ENCODE peak calls at places on chromosomes 2 and 18, in six cellular contexts. Z is GM12878, V is H1, D is K562, B is GM12891, H is HepG2. L is an unnamed sample.

GRCh38 chr2:24382363-24383021 is 22.2 kb upstream of the ITSN2 start:
- DNase-seq in H (no peak), D (peak), V (peak), Z (no peak), B (peak), L (peak)

GRCh38 chr2:122988395-122989221 is 1036.5 kb upstream of the CNTNAP5 start:
- DNase-seq in H (no peak), D (no peak), V (no peak), Z (no peak), B (no peak), L (no peak)

GRCh38 chr2:205024822-205025518 is 479.7 kb downstream of the PARD3B start:
- DNase-seq in H (peak), B (no peak), D (peak), Z (no peak), V (no peak), L (no peak)

GRCh38 chr2:142180820-142181533 is 50.2 kb upstream of the LRP1B start:
- DNase-seq in D (no peak), Z (no peak), V (peak), B (no peak), H (peak), L (no peak)

GRCh38 chr18:22286576-22286975 is 117.2 kb downstream of the GATA6 start:
- DNase-seq in B (no peak), V (no peak), Z (no peak), H (no peak), D (no peak), L (no peak)

GRCh38 chr2:241666627-241667400 is 19.8 kb downstream of the DTYMK start:
- DNase-seq in D (no peak), Z (no peak), B (no peak), V (no peak), H (no peak), L (no peak)

GRCh38 chr18:52348209-52348608 is 8.2 kb downstream of the DCC start:
- DNase-seq in D (peak), V (peak), B (no peak), Z (no peak), H (peak), L (no peak)

GRCh38 chr18:56468379-56468778 is 170.0 kb downstream of the TXNL1 start:
- DNase-seq in D (no peak), V (no peak), B (no peak), H (no peak), Z (no peak), L (no peak)

GRCh38 chr2:50097118-50097517 is 934.8 kb downstream of the NRXN1 start:
- DNase-seq in V (no peak), B (no peak), Z (no peak), H (no peak), D (no peak), L (no peak)

GRCh38 chr2:98588880-98589425 is 19.4 kb downstream of the COA5 start:
- DNase-seq in B (no peak), H (no peak), Z (no peak), D (no peak), V (no peak), L (no peak)

GRCh38 chr2:54348672-54349071 is 92.6 kb upstream of the TSPYL6 start:
- DNase-seq in V (no peak), B (no peak), H (peak), D (no peak), Z (no peak), L (no peak)

GRCh38 chr2:128363991-128364390 is 45.3 kb upstream of the HS6ST1 start:
- DNase-seq in H (no peak), Z (no peak), D (no peak), V (no peak), B (no peak), L (no peak)

GRCh38 chr2:12213222-12213621 is 466.8 kb downstream of the LPIN1 start:
- DNase-seq in Z (no peak), D (no peak), V (no peak), B (no peak), H (no peak), L (no peak)

GRCh38 chr2:608711-609110 is 68.5 kb downstream of the TMEM18 start:
- DNase-seq in D (no peak), B (no peak), V (peak), Z (no peak), H (no peak), L (no peak)

GRCh38 chr2:10477443-10478297 is 29.5 kb upstream of the ODC1 start:
- DNase-seq in V (no peak), D (no peak), Z (no peak), B (no peak), H (no peak), L (no peak)

GRCh38 chr2:10476723-10477442 is 28.8 kb upstream of the ODC1 start:
- DNase-seq in H (no peak), V (no peak), D (no peak), Z (no peak), B (no peak), L (no peak)

GRCh38 chr2:10478298-10478625 is 30.1 kb upstream of the ODC1 start:
- DNase-seq in D (no peak), Z (no peak), V (no peak), B (no peak), H (no peak), L (no peak)

GRCh38 chr2:10475221-10475722 is 27.1 kb upstream of the ODC1 start:
- DNase-seq in D (no peak), Z (no peak), V (no peak), H (no peak), B (no peak), L (no peak)

GRCh38 chr2:10475811-10476660 is 27.9 kb upstream of the ODC1 start:
- DNase-seq in Z (no peak), B (no peak), D (no peak), V (no peak), H (no peak), L (no peak)
- TF ChIP-seq TAF1 in Z (no peak), B (no peak), D (no peak), V (no peak), H (no peak), L (no peak)

GRCh38 chr18:63681449-63682381 is 20.0 kb upstream of the SERPINB3 start:
- DNase-seq in H (peak), B (no peak), Z (no peak), D (no peak), V (no peak), L (no peak)

GRCh38 chr18:63676927-63677326 is 15.2 kb upstream of the SERPINB3 start:
- DNase-seq in B (no peak), Z (no peak), D (no peak), H (no peak), V (no peak), L (no peak)

GRCh38 chr18:63683152-63683551 is 19.6 kb upstream of the SERPINB11 start:
- DNase-seq in Z (no peak), D (no peak), H (no peak), B (no peak), V (no peak), L (no peak)

GRCh38 chr18:63677490-63678225 is 16.0 kb upstream of the SERPINB3 start:
- DNase-seq in D (no peak), B (no peak), V (no peak), Z (no peak), H (no peak), L (no peak)

GRCh38 chr18:63679820-63680606 is 18.3 kb upstream of the SERPINB3 start:
- DNase-seq in H (no peak), D (no peak), V (no peak), B (no peak), Z (no peak), L (no peak)
- TF ChIP-seq POLR2A in H (no peak), D (no peak), V (no peak), B (no peak), Z (no peak), L (no peak)

GRCh38 chr18:44681611-44682010 is 923 bp downstream of the SETBP1 start:
- DNase-seq in V (no peak), H (no peak), B (no peak), Z (no peak), D (no peak), L (no peak)

GRCh38 chr18:44682181-44682870 is 1.6 kb downstream of the SETBP1 start:
- DNase-seq in Z (no peak), D (no peak), H (no peak), B (no peak), V (peak), L (no peak)

GRCh38 chr18:44685296-44685695 is 4.6 kb downstream of the SETBP1 start:
- DNase-seq in H (no peak), V (no peak), Z (no peak), D (no peak), B (no peak), L (no peak)

GRCh38 chr18:44682871-44683221 is 2.2 kb downstream of the SETBP1 start:
- DNase-seq in D (no peak), B (no peak), H (no peak), Z (no peak), V (peak), L (no peak)

DNA sequence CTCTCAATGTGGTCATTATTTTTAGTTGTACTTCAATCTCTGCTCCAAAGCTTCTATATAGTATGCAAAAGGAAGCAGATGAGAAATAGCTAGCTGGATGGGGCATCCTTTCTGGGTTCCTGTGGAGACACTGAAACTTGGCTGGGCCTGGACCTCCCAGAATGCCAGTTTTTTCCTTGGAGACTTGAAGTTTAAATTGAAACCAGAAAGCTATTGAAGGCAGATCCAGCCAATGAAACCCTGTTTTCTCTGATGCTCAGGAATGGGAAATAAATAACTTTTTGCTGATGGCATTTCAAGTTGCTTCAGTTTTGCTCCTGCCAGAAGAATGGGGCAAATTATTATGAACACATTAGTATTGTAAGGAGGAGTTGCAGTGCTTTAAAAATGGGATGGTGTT is 2.9 kb downstream of the SETBP1 start:
- DNase-seq in V (no peak), D (no peak), Z (no peak), B (no peak), H (no peak), L (no peak)
- TF ChIP-seq TAF1 in V (no peak), D (no peak), Z (no peak), B (no peak), H (no peak), L (no peak)

GRCh38 chr2:32948266-32948665 is 1.5 kb downstream of the LTBP1 start:
- DNase-seq in D (no peak), V (no peak), B (no peak), H (no peak), Z (no peak), L (no peak)

GRCh38 chr2:32947076-32947483 is 327 bp downstream of the LTBP1 start:
- DNase-seq in D (peak), H (no peak), B (peak), V (peak), Z (no peak), L (no peak)

GRCh38 chr2:32945286-32945685 is 1.5 kb upstream of the LTBP1 start:
- DNase-seq in H (no peak), Z (no peak), V (no peak), B (no peak), D (no peak), L (no peak)

GRCh38 chr2:32946314-32947075 is at the start of gene LTBP1:
- DNase-seq in Z (no peak), B (peak), D (peak), H (peak), V (peak), L (peak)

GRCh38 chr2:32947484-32948143 is 861 bp downstream of the LTBP1 start:
- DNase-seq in H (no peak), B (peak), D (peak), V (peak), Z (no peak), L (peak)
- TF ChIP-seq POLR2A in H (no peak), B (no peak), D (no peak), V (no peak), Z (no peak), L (no peak)

GRCh38 chr2:20650880-20651730 is at the start of gene HS1BP3:
- DNase-seq in B (peak), Z (peak), H (peak), V (peak), D (peak), L (peak)
- TF ChIP-seq TAF1 in B (peak), Z (no peak), H (peak), V (no peak), D (peak), L (peak)

L was measured in GM12892.